ENCODE peak calls at places on chromosome 5, in four cellular contexts. One of them, this sample, is unnamed.

GRCh38 chr5:140044041-140044440 is 942 bp upstream of the NRG2 start:
- DNase-seq in HL-60: no peak
- DNase-seq in K562: no peak
- DNase-seq in GM12878: no peak
- DNase-seq in this sample: no peak

GRCh38 chr5:138874771-138875628 is at the start of gene LRRTM2:
- DNase-seq in HL-60: no peak
- DNase-seq in K562: no peak
- DNase-seq in GM12878: no peak
- DNase-seq in this sample: no peak

GRCh38 chr5:178326054-178326715 is 93.6 kb upstream of the PHYKPL start:
- DNase-seq in HL-60: no peak
- DNase-seq in K562: no peak
- DNase-seq in GM12878: no peak
- DNase-seq in this sample: no peak

GRCh38 chr5:62643556-62644451 is 65.2 kb downstream of the LRRC70 start:
- DNase-seq in HL-60: no peak
- DNase-seq in K562: no peak
- DNase-seq in GM12878: no peak
- DNase-seq in this sample: no peak

GRCh38 chr5:113112435-113112834 is 135.8 kb downstream of the DCP2 start:
- DNase-seq in HL-60: no peak
- DNase-seq in K562: no peak
- DNase-seq in GM12878: no peak
- DNase-seq in this sample: no peak

GRCh38 chr5:113216545-113216944 is 218.2 kb downstream of the TSSK1B start:
- DNase-seq in HL-60: no peak
- DNase-seq in K562: no peak
- DNase-seq in GM12878: no peak
- DNase-seq in this sample: no peak

GRCh38 chr5:6788956-6789649 is 75.9 kb downstream of the TENT4A start:
- DNase-seq in HL-60: no peak
- DNase-seq in K562: no peak
- DNase-seq in GM12878: no peak
- DNase-seq in this sample: no peak

GRCh38 chr5:68457298-68457697 is 241.7 kb downstream of the PIK3R1 start:
- DNase-seq in HL-60: no peak
- DNase-seq in K562: no peak
- DNase-seq in GM12878: no peak
- DNase-seq in this sample: no peak

GRCh38 chr5:100901851-100902341 is 1.2 kb downstream of the ST8SIA4 start:
- DNase-seq in HL-60: no peak
- DNase-seq in K562: no peak
- DNase-seq in GM12878: no peak
- DNase-seq in this sample: no peak

GRCh38 chr5:25028994-25029393 is 384.2 kb upstream of the CDH10 start:
- DNase-seq in HL-60: no peak
- DNase-seq in K562: no peak
- DNase-seq in GM12878: no peak
- DNase-seq in this sample: no peak

GRCh38 chr5:181186902-181187499 is 18.0 kb downstream of the TRIM7 start:
- DNase-seq in HL-60: no peak
- DNase-seq in K562: no peak
- DNase-seq in GM12878: no peak
- DNase-seq in this sample: no peak

GRCh38 chr5:32589431-32589830 is 4.1 kb downstream of the SUB1 start:
- DNase-seq in HL-60: no peak
- DNase-seq in K562: no peak
- DNase-seq in GM12878: no peak
- DNase-seq in this sample: no peak

GRCh38 chr5:168637281-168637680 is 58.1 kb upstream of the PANK3 start:
- DNase-seq in HL-60: no peak
- DNase-seq in K562: no peak
- DNase-seq in GM12878: no peak
- DNase-seq in this sample: no peak

GRCh38 chr5:56516936-56517521 is 283.9 kb upstream of the ANKRD55 start:
- DNase-seq in HL-60: no peak
- DNase-seq in K562: no peak
- DNase-seq in GM12878: no peak
- DNase-seq in this sample: no peak

GRCh38 chr5:88279584-88279983 is 10.9 kb upstream of the TMEM161B start:
- DNase-seq in HL-60: no peak
- DNase-seq in K562: no peak
- DNase-seq in GM12878: no peak
- DNase-seq in this sample: no peak

GRCh38 chr5:109411627-109412026 is 1.9 kb upstream of the PJA2 start:
- DNase-seq in HL-60: no peak
- DNase-seq in K562: peak; percentile 25
- DNase-seq in GM12878: no peak
- DNase-seq in this sample: no peak

GRCh38 chr5:132325691-132326090 is 31.5 kb downstream of the SLC22A4 start:
- DNase-seq in HL-60: no peak
- DNase-seq in K562: no peak
- DNase-seq in GM12878: no peak
- DNase-seq in this sample: no peak
- TF ChIP-seq SPI1 in HL-60: no peak
- TF ChIP-seq SPI1 in K562: no peak
- TF ChIP-seq SPI1 in GM12878: no peak
- TF ChIP-seq SPI1 in this sample: no peak

GRCh38 chr5:73918791-73919221 is 292.8 kb downstream of the ARHGEF28 start:
- DNase-seq in HL-60: no peak
- DNase-seq in K562: no peak
- DNase-seq in GM12878: no peak
- DNase-seq in this sample: no peak
- TF ChIP-seq SPI1 in HL-60: no peak
- TF ChIP-seq SPI1 in K562: no peak
- TF ChIP-seq SPI1 in GM12878: no peak
- TF ChIP-seq SPI1 in this sample: no peak

DNA sequence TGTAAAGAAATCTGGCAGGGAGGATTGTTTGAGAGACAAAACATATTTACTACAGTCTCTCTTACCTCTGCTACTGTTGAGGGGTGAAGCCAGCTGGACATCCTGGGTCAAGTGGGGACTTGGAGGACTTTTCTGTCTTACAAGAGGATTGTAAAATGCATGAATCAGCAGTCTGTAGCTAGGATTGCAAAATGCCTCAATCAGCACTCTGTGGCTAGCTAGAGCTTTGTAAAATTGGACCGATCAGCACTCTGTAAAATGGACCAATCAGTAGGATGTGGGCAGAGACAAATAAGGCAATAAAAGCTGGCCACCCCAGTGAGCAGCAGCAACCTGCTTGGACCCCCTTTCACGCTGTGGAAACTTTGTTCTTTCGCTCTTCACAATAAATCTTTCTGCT is 995.8 kb upstream of the CDH6 start:
- DNase-seq in HL-60: no peak
- DNase-seq in K562: no peak
- DNase-seq in GM12878: no peak
- DNase-seq in this sample: no peak
- TF ChIP-seq SPI1 in HL-60: no peak
- TF ChIP-seq SPI1 in K562: no peak
- TF ChIP-seq SPI1 in GM12878: no peak
- TF ChIP-seq SPI1 in this sample: no peak

DNA sequence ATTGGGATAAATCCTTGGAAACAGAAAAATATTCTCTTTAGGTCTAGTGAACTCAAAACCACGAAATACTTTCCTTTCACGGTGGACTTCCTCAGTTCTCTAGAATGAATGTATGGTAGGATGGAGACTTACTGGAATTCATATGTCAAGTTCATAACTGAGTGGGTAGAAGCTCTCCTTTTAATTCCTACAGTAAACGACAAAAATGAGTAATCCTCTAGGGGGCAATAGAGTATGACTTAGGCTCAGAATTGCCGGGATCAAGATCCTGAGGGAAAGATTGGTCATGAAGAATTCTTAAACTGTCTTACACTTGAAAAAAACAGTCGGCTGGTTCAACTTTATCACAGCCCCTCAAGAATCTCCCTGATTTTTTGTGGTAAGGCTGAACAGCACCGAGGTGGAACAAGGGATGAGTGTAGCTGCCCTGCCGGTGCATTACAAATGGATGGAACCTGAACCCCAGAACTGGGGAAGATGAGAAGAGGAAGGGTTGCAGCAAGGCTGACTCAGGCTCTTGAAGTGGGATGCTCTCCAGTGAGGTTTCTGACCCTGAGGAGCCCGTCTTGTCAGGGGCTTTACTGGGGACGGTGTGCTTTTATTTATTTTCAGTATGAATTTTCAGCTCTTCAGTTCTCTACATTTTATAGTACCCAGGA is 14.0 kb upstream of the LOX start:
- DNase-seq in HL-60: no peak
- DNase-seq in K562: peak; percentile 39
- DNase-seq in GM12878: no peak
- DNase-seq in this sample: no peak
- TF ChIP-seq SPI1 in HL-60: no peak
- TF ChIP-seq SPI1 in K562: no peak
- TF ChIP-seq SPI1 in GM12878: no peak
- TF ChIP-seq SPI1 in this sample: no peak

GRCh38 chr5:155019601-155020226 is 6.2 kb downstream of the KIF4B start:
- DNase-seq in HL-60: no peak
- DNase-seq in K562: no peak
- DNase-seq in GM12878: no peak
- DNase-seq in this sample: no peak
- TF ChIP-seq SPI1 in HL-60: no peak
- TF ChIP-seq SPI1 in K562: no peak
- TF ChIP-seq SPI1 in GM12878: no peak
- TF ChIP-seq SPI1 in this sample: no peak

This sample was measured in GM12891.